ENCODE peak calls at places on chromosomes 16 and 17, in seven cellular contexts. O is ovary, F is GM06990, Z is progenitor cell of endocrine pancreas, A is HFFc6, T is uterus, G is Caco-2. X is an unnamed sample.

GRCh38 chr16:69328854-69329316 is 1.5 kb downstream of the PDF start:
- DNase-seq in Z (no peak), T (no peak), A (no peak), G (peak; percentile 12), F (no peak), O (no peak), X (no peak)

GRCh38 chr16:54160252-54160860 is 126.2 kb downstream of the IRX3 start:
- DNase-seq in O (no peak), F (no peak), T (no peak), G (no peak), Z (no peak), A (no peak), X (no peak)

GRCh38 chr16:1295465-1295864 is 14.0 kb upstream of the UBE2I start:
- DNase-seq in T (no peak), F (no peak), A (no peak), O (no peak), G (no peak), Z (no peak), X (no peak)

GRCh38 chr16:47045023-47045422 is 71.5 kb upstream of the DNAJA2 start:
- DNase-seq in G (no peak), O (no peak), T (no peak), A (no peak), F (no peak), Z (no peak), X (no peak)

GRCh38 chr16:22664561-22664997 is 149.4 kb upstream of the HS3ST2 start:
- DNase-seq in O (no peak), F (no peak), Z (no peak), G (no peak), A (no peak), T (no peak), X (peak; percentile 53)

GRCh38 chr17:56808503-56808902 is 25.2 kb downstream of the C17orf67 start:
- DNase-seq in G (no peak), T (no peak), Z (no peak), O (no peak), F (no peak), A (no peak), X (no peak)

GRCh38 chr16:11253009-11253994 is 2.7 kb downstream of the SOCS1 start:
- DNase-seq in G (no peak), F (peak; percentile 52), A (peak; percentile 39), Z (no peak), O (no peak), T (no peak), X (no peak)

GRCh38 chr16:51716195-51716594 is 565.1 kb upstream of the SALL1 start:
- DNase-seq in A (no peak), F (no peak), Z (no peak), G (no peak), O (no peak), T (no peak), X (no peak)

GRCh38 chr16:1351582-1352362 is at the start of the genes GNPTG and TSR3:
- DNase-seq in O (peak; percentile 89), A (peak; percentile 81), T (peak; percentile 77), G (peak; percentile 80), F (peak; percentile 92), Z (peak; percentile 84), X (peak; percentile 94)

GRCh38 chr17:7556627-7557026 is 1.9 kb upstream of the TNFSF13 start:
- DNase-seq in G (no peak), F (no peak), Z (no peak), A (no peak), T (no peak), O (no peak), X (no peak)

GRCh38 chr16:2008009-2008526 is 1.6 kb downstream of the ZNF598 start:
- DNase-seq in G (no peak), F (no peak), O (peak; percentile 41), A (no peak), T (no peak), Z (no peak), X (no peak)

GRCh38 chr17:3772764-3773163 is 28.2 kb downstream of the ITGAE start:
- DNase-seq in Z (no peak), F (no peak), G (no peak), O (no peak), A (no peak), T (no peak), X (peak; percentile 10)

GRCh38 chr17:56142781-56143180 is 10.5 kb upstream of the ANKFN1 start:
- DNase-seq in O (no peak), T (no peak), G (no peak), A (no peak), Z (no peak), F (no peak), X (no peak)

GRCh38 chr17:4497101-4497824 is 1.4 kb upstream of the SPNS2 start:
- DNase-seq in F (peak; percentile 60), O (no peak), A (no peak), T (no peak), Z (no peak), G (no peak), X (peak; percentile 53)

GRCh38 chr17:28255616-28256015 is 63.4 kb upstream of the TMEM97 start:
- DNase-seq in A (no peak), G (no peak), Z (no peak), O (no peak), T (no peak), F (no peak), X (no peak)

GRCh38 chr17:29358421-29358820 is 31.7 kb upstream of the TAOK1 start:
- DNase-seq in Z (no peak), T (no peak), O (no peak), G (no peak), F (no peak), A (no peak), X (no peak)

GRCh38 chr16:29940656-29941055 is 14.6 kb upstream of the KCTD13 start:
- DNase-seq in Z (no peak), G (no peak), A (no peak), O (no peak), F (no peak), T (no peak), X (no peak)

GRCh38 chr17:6170349-6170748 is 100.2 kb downstream of the WSCD1 start:
- DNase-seq in F (no peak), O (no peak), G (no peak), A (no peak), Z (no peak), T (no peak), X (no peak)

GRCh38 chr17:19756551-19756950 is 8.5 kb upstream of the ALDH3A1 start:
- DNase-seq in G (no peak), T (no peak), O (no peak), A (no peak), Z (no peak), F (no peak), X (no peak)

GRCh38 chr17:80772906-80773242 is 218.8 kb upstream of the CHMP6 start:
- DNase-seq in T (no peak), O (no peak), Z (no peak), A (no peak), G (no peak), F (no peak), X (no peak)

GRCh38 chr17:80774146-80774545 is 217.5 kb upstream of the CHMP6 start:
- DNase-seq in F (no peak), Z (no peak), A (no peak), O (no peak), T (no peak), G (no peak), X (no peak)

GRCh38 chr17:80773243-80773991 is 218.2 kb upstream of the CHMP6 start:
- DNase-seq in G (no peak), A (no peak), Z (no peak), T (peak; percentile 47), O (no peak), F (no peak), X (no peak)

GRCh38 chr17:80775863-80776262 is 215.8 kb upstream of the CHMP6 start:
- DNase-seq in T (no peak), G (no peak), A (no peak), F (no peak), Z (no peak), O (no peak), X (no peak)

DNA sequence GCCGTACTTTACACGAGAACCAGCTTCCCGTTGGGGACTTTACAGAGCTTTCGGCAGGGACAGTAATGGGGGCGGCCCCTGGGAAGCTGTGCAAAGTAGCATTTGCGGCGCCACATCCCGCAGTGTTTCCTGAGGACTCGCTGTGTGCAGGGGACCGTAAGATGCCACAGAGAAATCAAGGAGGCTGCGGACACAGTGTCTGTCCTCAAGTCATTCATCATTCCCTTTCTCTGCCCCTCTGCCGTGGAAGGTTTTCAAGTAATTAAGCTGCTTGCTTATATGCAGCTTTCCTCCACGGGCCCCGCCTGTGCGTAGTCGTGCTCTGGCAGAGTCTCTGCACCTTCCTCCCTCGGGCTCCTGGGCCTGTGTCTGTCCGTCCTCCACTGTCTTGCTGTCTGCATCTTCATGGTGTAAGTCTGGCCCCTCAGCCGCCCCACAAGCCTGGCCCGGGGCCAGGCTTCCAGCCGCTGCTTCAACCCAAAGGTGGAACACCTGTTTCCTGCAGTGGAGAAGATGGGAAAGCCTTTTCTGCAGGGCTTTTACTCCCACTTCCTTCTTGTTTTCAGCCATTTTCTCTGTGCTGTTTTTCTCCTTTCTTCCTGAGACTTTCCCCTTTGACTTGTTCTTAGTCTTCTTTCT is 216.9 kb upstream of the CHMP6 start:
- DNase-seq in Z (no peak), A (no peak), O (no peak), F (no peak), G (no peak), T (no peak), X (peak; percentile 57)
- TF ChIP-seq CTCF in Z (no peak), A (no peak), O (no peak), F (no peak), G (no peak), T (no peak), X (no peak)

GRCh38 chr16:55943257-55943656 is 68.1 kb upstream of the CES5A start:
- DNase-seq in Z (no peak), A (no peak), O (no peak), F (no peak), G (no peak), T (no peak), X (no peak)
- TF ChIP-seq CTCF in Z (no peak), A (no peak), O (no peak), F (no peak), G (no peak), T (no peak), X (no peak)

GRCh38 chr16:83898463-83899271 is at the start of gene MLYCD:
- DNase-seq in A (peak; percentile 37), Z (peak; percentile 68), G (peak; percentile 94), O (peak; percentile 92), T (peak; percentile 82), F (peak; percentile 84), X (peak; percentile 97)

GRCh38 chr16:83901101-83901500 is 2.2 kb downstream of the MLYCD start:
- DNase-seq in Z (no peak), A (peak; percentile 53), F (no peak), O (no peak), G (no peak), T (no peak), X (no peak)

GRCh38 chr16:83899978-83900377 is 1.1 kb downstream of the MLYCD start:
- DNase-seq in A (no peak), Z (no peak), T (no peak), F (no peak), G (no peak), O (no peak), X (no peak)

GRCh38 chr16:83900611-83901010 is 1.7 kb downstream of the MLYCD start:
- DNase-seq in T (no peak), O (no peak), G (no peak), Z (no peak), F (no peak), A (no peak), X (no peak)

GRCh38 chr16:83899272-83899897 is 470 bp downstream of the MLYCD start:
- DNase-seq in T (peak; percentile 27), O (peak; percentile 65), G (peak; percentile 62), Z (peak; percentile 26), F (peak; percentile 70), A (peak; percentile 41), X (peak; percentile 56)
- TF ChIP-seq CTCF in T (no peak), O (no peak), G (no peak), Z (peak; percentile 22), F (peak; percentile 11), A (peak; percentile 32), X (peak; percentile 8)

GRCh38 chr16:87844374-87844733 is 25.0 kb downstream of the SLC7A5 start:
- DNase-seq in Z (no peak), G (no peak), O (peak; percentile 48), T (no peak), F (no peak), A (peak; percentile 49), X (no peak)
- TF ChIP-seq CTCF in Z (peak; percentile 28), G (peak; percentile 11), O (no peak), T (no peak), F (no peak), A (peak; percentile 69), X (no peak)

X was measured in GM10248.